ENCODE peak calls at places on chromosomes 13 and 19, in four cellular contexts. C is kidney glomerular epithelial cell; E is activated CD4-positive, alpha-beta T cell treated with anti-CD3 and anti-CD28 coated beads for 36 hours; B is AG09319. T is an unnamed sample.

GRCh38 chr19:834216-834615 is 6.6 kb downstream of the AZU1 start:
- DNase-seq in C (no peak), B (no peak), E (no peak), T (no peak)

GRCh38 chr13:40189426-40189825 is 477.0 kb downstream of the FOXO1 start:
- DNase-seq in B (no peak), C (no peak), E (peak), T (no peak)

GRCh38 chr19:33366127-33366526 is 7.4 kb upstream of the CEBPG start:
- DNase-seq in B (no peak), E (no peak), C (no peak), T (no peak)

GRCh38 chr19:36245210-36246005 is 30.5 kb downstream of the ZNF146 start:
- DNase-seq in B (no peak), C (no peak), E (peak), T (no peak)

GRCh38 chr19:39199025-39199424 is 2.3 kb downstream of the NCCRP1 start:
- DNase-seq in C (peak), B (peak), E (no peak), T (no peak)

GRCh38 chr13:95533545-95534135 is 18.9 kb upstream of the CLDN10 start:
- DNase-seq in B (no peak), C (peak), E (no peak), T (no peak)

GRCh38 chr13:44692173-44692713 is 116.1 kb upstream of the TSC22D1 start:
- DNase-seq in B (no peak), C (no peak), E (no peak), T (no peak)

GRCh38 chr13:55816976-55817601 is 1323.6 kb upstream of the PRR20A start:
- DNase-seq in E (no peak), B (no peak), C (no peak), T (no peak)

GRCh38 chr19:29711584-29712132 is 3.4 kb downstream of the C19orf12 start:
- DNase-seq in C (no peak), E (no peak), B (no peak), T (no peak)

GRCh38 chr19:1933942-1934341 is 7.0 kb upstream of the CSNK1G2 start:
- DNase-seq in E (no peak), C (no peak), B (no peak), T (no peak)

GRCh38 chr13:76884167-76884566 is 2.0 kb downstream of the KCTD12 start:
- DNase-seq in B (no peak), E (peak), C (no peak), T (no peak)

GRCh38 chr13:23799945-23800344 is 89.3 kb downstream of the MIPEP start:
- DNase-seq in E (peak), B (no peak), C (no peak), T (no peak)

GRCh38 chr19:7679017-7679720 is 1.5 kb upstream of the TRAPPC5 start:
- DNase-seq in C (no peak), B (no peak), E (peak), T (no peak)

GRCh38 chr19:16088985-16089846 is 12.9 kb downstream of the TPM4 start:
- DNase-seq in C (peak), B (no peak), E (no peak), T (no peak)

GRCh38 chr19:18807861-18808331 is 16.8 kb upstream of the COMP start:
- DNase-seq in B (no peak), E (no peak), C (no peak), T (peak)

GRCh38 chr13:79090552-79091159 is 315.4 kb downstream of the RBM26 start:
- DNase-seq in E (no peak), C (no peak), B (no peak), T (no peak)

GRCh38 chr19:57818378-57818777 is 3.7 kb upstream of the ZNF552 start:
- DNase-seq in E (no peak), B (no peak), C (no peak), T (no peak)

GRCh38 chr19:2148482-2149135 is 2.8 kb downstream of the AP3D1 start:
- DNase-seq in E (peak), B (no peak), C (no peak), T (no peak)

GRCh38 chr13:91066745-91067144 is 280.7 kb upstream of the MIR17HG start:
- DNase-seq in C (no peak), E (no peak), B (no peak), T (no peak)

GRCh38 chr13:77521595-77522367 is 13.7 kb upstream of the SCEL start:
- DNase-seq in C (peak), E (no peak), B (no peak), T (no peak)

GRCh38 chr13:26560456-26560855 is 3.0 kb downstream of the WASF3 start:
- DNase-seq in B (no peak), C (no peak), E (no peak), T (no peak)

GRCh38 chr13:26855071-26855470 is 94.5 kb upstream of the GPR12 start:
- DNase-seq in B (no peak), C (no peak), E (no peak), T (no peak)

GRCh38 chr19:50381881-50382729 is 2.0 kb upstream of the POLD1 start:
- DNase-seq in B (no peak), E (no peak), C (no peak), T (no peak)